ENCODE peak calls at places on chromosomes 4 and X, in six cellular contexts. A is aorta, Z is lower lobe of right lung, J is uterus, I is cardiac muscle cell, Q is GM23338. W is an unnamed sample.

GRCh38 chrX:141904262-141904661 is 568 bp downstream of the MAGEC1 start:
- DNase-seq in Z (no peak), Q (no peak), I (no peak), A (no peak), J (no peak), W (no peak)

GRCh38 chr4:89248879-89249281 is 58.7 kb downstream of the GPRIN3 start:
- DNase-seq in Q (no peak), J (no peak), I (no peak), A (no peak), Z (no peak), W (no peak)

GRCh38 chrX:122914256-122914655 is 269.8 kb upstream of the GRIA3 start:
- DNase-seq in I (no peak), A (no peak), Q (no peak), Z (no peak), J (no peak), W (no peak)

GRCh38 chr4:6526171-6526570 is 48.8 kb upstream of the MAN2B2 start:
- DNase-seq in A (no peak), Z (no peak), Q (no peak), J (no peak), I (no peak), W (no peak)

GRCh38 chr4:41679991-41680390 is 68.5 kb downstream of the PHOX2B start:
- DNase-seq in Z (no peak), I (peak; percentile 26), Q (no peak), A (no peak), J (no peak), W (no peak)

GRCh38 chrX:40502688-40503087 is 78.1 kb upstream of the ATP6AP2 start:
- DNase-seq in Q (no peak), A (no peak), Z (no peak), I (no peak), J (no peak), W (no peak)

GRCh38 chr4:22301253-22301652 is 214.6 kb downstream of the ADGRA3 start:
- DNase-seq in A (no peak), Z (no peak), Q (no peak), J (no peak), I (no peak), W (no peak)

GRCh38 chr4:40923326-40924095 is 173.8 kb downstream of the NSUN7 start:
- DNase-seq in Q (no peak), Z (no peak), A (peak; percentile 61), J (no peak), I (no peak), W (no peak)

GRCh38 chr4:72119946-72120345 is 88.1 kb downstream of the NPFFR2 start:
- DNase-seq in J (no peak), Q (no peak), Z (no peak), A (no peak), I (no peak), W (no peak)

GRCh38 chr4:173521474-173522159 is 8.4 kb downstream of the HAND2 start:
- DNase-seq in Z (no peak), I (no peak), J (peak; percentile 65), Q (peak; percentile 35), A (no peak), W (no peak)

GRCh38 chr4:616911-617643 is 8.3 kb upstream of the PDE6B start:
- DNase-seq in J (no peak), Z (no peak), A (peak; percentile 38), I (no peak), Q (no peak), W (no peak)

GRCh38 chrX:38514014-38514854 is 47.1 kb upstream of the TSPAN7 start:
- DNase-seq in Q (no peak), I (no peak), A (no peak), J (no peak), Z (no peak), W (no peak)

GRCh38 chr4:1683903-1684755 is at the start of gene FAM53A:
- DNase-seq in Q (peak; percentile 87), Z (peak; percentile 95), J (peak; percentile 94), I (peak; percentile 93), A (peak; percentile 94), W (peak; percentile 80)

GRCh38 chr4:41134581-41134980 is 79.8 kb downstream of the APBB2 start:
- DNase-seq in Q (peak; percentile 60), A (no peak), J (no peak), I (peak; percentile 42), Z (no peak), W (no peak)

GRCh38 chrX:15404712-15405111 is 20.5 kb upstream of the VEGFD start:
- DNase-seq in A (no peak), J (peak; percentile 48), Q (no peak), Z (no peak), I (peak; percentile 59), W (no peak)

DNA sequence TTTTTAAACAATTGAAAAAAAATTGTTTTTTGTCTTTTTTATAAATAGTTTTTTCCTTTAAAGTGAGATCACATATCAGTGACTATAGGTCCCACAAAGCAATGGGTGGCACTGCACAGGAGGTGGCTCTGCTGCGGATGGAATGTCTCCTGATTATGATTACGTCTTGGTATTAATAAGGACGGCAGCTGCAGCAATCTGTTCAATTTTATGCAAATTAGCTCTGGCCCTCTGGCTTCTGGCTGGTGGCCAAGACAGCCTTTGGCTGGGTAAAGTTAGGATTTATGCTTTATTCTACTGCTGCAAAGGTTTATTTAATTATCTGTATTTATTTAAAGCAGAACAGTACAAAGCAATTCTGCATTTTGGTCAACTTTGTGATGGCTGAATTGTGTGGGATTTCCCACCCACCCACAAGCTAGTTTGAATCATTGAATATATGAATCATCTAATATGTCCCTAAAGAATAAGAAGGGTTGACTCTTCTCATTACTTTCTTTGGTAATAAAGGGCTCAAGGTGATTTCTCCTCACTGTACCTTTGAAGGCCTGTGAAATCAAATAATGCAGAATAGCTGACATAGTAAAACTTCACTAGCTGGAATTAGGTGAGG is 745.6 kb upstream of the FAM241A start:
- DNase-seq in I (no peak), Z (no peak), J (no peak), Q (no peak), A (no peak), W (no peak)
- H3K27ac ChIP-seq in I (no peak overlapping the region), Z (no peak overlapping the region), J (no peak overlapping the region), Q (no peak overlapping the region), A (no peak overlapping the region), W (no peak overlapping the region)

DNA sequence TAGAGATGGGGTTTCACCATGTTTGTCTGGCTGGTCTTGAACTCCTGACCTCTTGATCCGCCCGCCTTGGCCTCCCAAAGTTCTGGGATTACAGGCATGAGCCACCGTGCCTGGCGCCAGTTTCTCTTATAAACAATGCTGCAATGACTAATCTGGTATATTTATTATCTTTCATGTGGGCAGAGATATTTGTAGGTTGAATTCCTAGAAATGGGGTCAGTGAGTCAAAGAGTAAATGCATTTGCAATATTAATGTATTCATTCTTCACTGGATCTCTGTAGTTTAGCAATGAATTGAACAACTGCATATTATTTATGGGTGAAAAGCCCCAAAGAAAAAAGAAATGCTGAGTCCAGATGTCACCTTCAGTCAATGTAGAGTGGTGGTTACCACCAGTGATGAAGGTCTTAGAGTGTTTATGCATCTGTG is 22.8 kb upstream of the CD38 start:
- DNase-seq in A (no peak), Z (no peak), Q (no peak), I (peak; percentile 57), J (no peak), W (no peak)
- H3K4me3 ChIP-seq in A (no peak overlapping the region), Z (no peak overlapping the region), Q (no peak overlapping the region), I (no peak overlapping the region), J (no peak overlapping the region), W (no peak overlapping the region)

DNA sequence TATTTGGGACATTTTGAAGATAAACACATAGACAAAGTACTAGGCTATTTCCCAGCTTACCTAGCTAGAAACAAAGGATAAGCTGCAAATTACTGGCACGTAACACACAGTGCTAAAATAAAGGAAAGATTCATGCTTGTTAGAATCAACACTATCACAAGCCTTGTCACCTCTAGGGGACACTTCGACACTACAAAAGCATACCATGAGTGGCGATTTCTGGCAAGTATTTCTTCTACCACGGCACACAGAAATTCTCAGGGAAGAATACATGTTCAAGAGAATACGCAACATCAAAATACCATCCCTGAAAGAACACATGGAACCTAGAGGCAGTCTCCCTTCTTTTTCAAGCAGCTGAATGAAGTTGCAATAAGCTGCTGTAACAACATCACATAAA is 5.1 kb downstream of the MECP2 start:
- DNase-seq in Z (no peak), I (no peak), A (no peak), Q (no peak), J (no peak), W (no peak)
- H3K4me1 ChIP-seq in Z (peaks cover 46% of the 10 kb centered on the region), I (peaks cover 15% of the 10 kb centered on the region), A (no peaks in the 10 kb centered on the region), Q (peaks cover 39% of the 10 kb centered on the region), J (no peaks in the 10 kb centered on the region), W (peaks cover 3% of the 10 kb centered on the region)

GRCh38 chr4:99887837-99888236 is 6.4 kb downstream of the LAMTOR3 start:
- DNase-seq in J (no peak), I (peak; percentile 33), A (no peak), Z (no peak), Q (no peak), W (no peak)

GRCh38 chr4:99893991-99894981 is at the start of gene LAMTOR3:
- DNase-seq in A (peak; percentile 95), Q (peak; percentile 96), Z (peak; percentile 95), I (peak; percentile 92), J (peak; percentile 89), W (peak; percentile 87)

GRCh38 chr4:99894998-99895397 is 771 bp upstream of the LAMTOR3 start:
- DNase-seq in A (no peak), J (peak; percentile 14), I (no peak), Z (no peak), Q (no peak), W (no peak)

GRCh38 chr4:99893029-99893428 is 1.2 kb downstream of the LAMTOR3 start:
- DNase-seq in Q (no peak), J (no peak), I (no peak), Z (no peak), A (no peak), W (no peak)
- H3K27ac ChIP-seq in Q (no peak overlapping the region), J (no peak overlapping the region), I (no peak overlapping the region), Z (no peak overlapping the region), A (no peak overlapping the region), W (no peak overlapping the region)

DNA sequence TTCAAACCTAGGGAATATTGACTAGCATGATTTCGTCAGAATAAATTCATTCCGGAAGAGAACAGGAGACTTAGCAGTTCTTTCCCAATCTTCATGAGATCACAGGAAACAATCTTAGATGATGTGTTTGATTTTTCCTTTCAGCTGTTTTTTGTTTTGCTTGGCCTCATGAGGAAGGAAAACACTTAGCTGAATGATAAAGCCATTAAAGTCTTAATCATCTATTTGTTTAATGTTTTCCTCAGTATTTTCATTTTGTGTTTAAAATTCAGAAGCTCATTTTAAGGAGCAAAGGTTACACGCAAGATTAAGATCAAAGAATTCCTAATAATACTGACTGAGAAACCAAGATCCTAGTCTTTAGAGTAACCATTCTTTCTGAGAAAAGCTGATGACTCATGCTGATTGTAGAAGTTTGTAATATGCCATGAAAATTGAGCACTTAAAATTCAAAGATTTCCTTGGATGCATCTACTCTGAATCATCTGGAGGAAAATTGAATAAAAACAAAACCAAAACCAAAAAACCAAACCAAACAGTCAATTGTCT is 15.4 kb upstream of the TBC1D19 start:
- DNase-seq in Q (no peak), A (no peak), J (no peak), I (peak; percentile 58), Z (no peak), W (no peak)
- H3K4me3 ChIP-seq in Q (no peak overlapping the region), A (no peak overlapping the region), J (no peak overlapping the region), I (no peak overlapping the region), Z (no peak overlapping the region), W (no peak overlapping the region)

GRCh38 chr4:7971159-7971631 is 31.5 kb upstream of the AFAP1 start:
- DNase-seq in I (no peak), A (no peak), J (no peak), Z (no peak), Q (no peak), W (no peak)
- H3K4me1 ChIP-seq in I (peaks cover 18% of the 10 kb centered on the region), A (peaks cover 2% of the 10 kb centered on the region), J (peaks cover 4% of the 10 kb centered on the region), Z (peaks cover 44% of the 10 kb centered on the region), Q (peaks cover 9% of the 10 kb centered on the region), W (peaks cover 45% of the 10 kb centered on the region)